ENCODE peak calls at places on chromosomes 3 and 15, in nine cellular contexts. U is IMR-90; R is NCI-H2029; Q is posterior cingulate gyrus; W is HAP-1; Y is fibroblast of the conjunctiva; M is NCI-H1092 treated with DMSO at 0.1 percent for 48 hours; H is stimulated activated CD4-positive, alpha-beta T cell treated with anti-CD3 and anti-CD28 coated beads, Interleukin-1b, Interleukin-23, amount 100 ng/mL, for 1 hour; F is ELR. G is an unnamed sample.

GRCh38 chr3:172675371-172676193 is 35.3 kb downstream of the NCEH1 start:
- DNase-seq in U (peak), R (no peak), Q (no peak), W (peak), Y (peak), M (peak), H (no peak), F (peak), G (peak)

GRCh38 chr3:46671541-46672348 is 21.7 kb downstream of the ALS2CL start:
- DNase-seq in U (no peak), R (no peak), Q (peak), W (no peak), Y (no peak), M (no peak), H (no peak), F (no peak), G (no peak)

GRCh38 chr15:31366169-31366734 is 39.6 kb downstream of the KLF13 start:
- DNase-seq in U (no peak), R (no peak), Q (no peak), W (peak), Y (no peak), M (no peak), H (no peak), F (no peak), G (peak)

GRCh38 chr15:74432968-74433591 is 678 bp downstream of the SEMA7A start:
- DNase-seq in U (no peak), R (no peak), Q (no peak), W (peak), Y (no peak), M (no peak), H (no peak), F (no peak), G (no peak)

GRCh38 chr3:32376098-32376497 is 15.6 kb upstream of the CMTM7 start:
- DNase-seq in U (peak), R (no peak), Q (no peak), W (no peak), Y (no peak), M (no peak), H (no peak), F (no peak), G (no peak)

GRCh38 chr3:183449391-183449790 is 21.0 kb upstream of the MCF2L2 start:
- DNase-seq in U (peak), R (no peak), Q (no peak), W (peak), Y (no peak), M (no peak), H (no peak), F (peak), G (peak)

GRCh38 chr15:51162865-51163762 is 68.4 kb upstream of the TNFAIP8L3 start:
- DNase-seq in U (peak), R (peak), Q (peak), W (peak), Y (peak), M (peak), H (peak), F (peak), G (peak)

GRCh38 chr3:153146191-153147053 is 15.6 kb upstream of the RAP2B start:
- DNase-seq in U (no peak), R (no peak), Q (no peak), W (no peak), Y (no peak), M (no peak), H (no peak), F (no peak), G (no peak)

GRCh38 chr3:132870596-132870995 is 148.4 kb upstream of the NPHP3 start:
- DNase-seq in U (no peak), R (peak), Q (no peak), W (no peak), Y (no peak), M (peak), H (no peak), F (no peak), G (no peak)

GRCh38 chr3:127488740-127489139 is 101.8 kb downstream of the TPRA1 start:
- DNase-seq in U (no peak), R (no peak), Q (no peak), W (no peak), Y (no peak), M (no peak), H (no peak), F (no peak), G (no peak)

GRCh38 chr15:41832208-41832607 is 4.3 kb downstream of the JMJD7 start:
- DNase-seq in U (no peak), R (no peak), Q (no peak), W (no peak), Y (no peak), M (no peak), H (no peak), F (no peak), G (no peak)